ENCODE peak calls at places on chromosomes 5 and 9, in nine cellular contexts. B is mesendoderm, R is body of pancreas, E is sigmoid colon, V is mammary epithelial cell, P is heart left ventricle, K is trophoblast cell, Y is aorta, O is endodermal cell. G is an unnamed sample.

GRCh38 chr9:114432323-114433067 is 44.7 kb upstream of the AKNA start:
- DNase-seq in K (no peak), O (no peak), P (no peak), V (no peak), Y (no peak), R (no peak), B (no peak), E (no peak), G (no peak)

GRCh38 chr5:428754-429452 is 14.1 kb upstream of the EXOC3 start:
- DNase-seq in O (peak; percentile 38), Y (peak; percentile 38), P (peak; percentile 45), B (no peak), R (no peak), E (peak; percentile 35), V (no peak), K (no peak), G (no peak)

GRCh38 chr9:130186839-130187522 is 14.8 kb downstream of the NCS1 start:
- DNase-seq in B (peak; percentile 91), K (peak; percentile 73), R (peak; percentile 89), O (peak; percentile 95), V (peak; percentile 69), Y (peak; percentile 80), P (no peak), E (peak; percentile 90), G (no peak)

GRCh38 chr5:83956386-83956785 is 235.7 kb upstream of the HAPLN1 start:
- DNase-seq in E (no peak), B (peak; percentile 36), K (no peak), P (no peak), R (no peak), V (no peak), Y (no peak), O (no peak), G (no peak)

GRCh38 chr5:173781826-173782670 is 106.1 kb upstream of the CPEB4 start:
- DNase-seq in K (peak; percentile 60), P (no peak), V (peak; percentile 86), B (peak; percentile 42), Y (peak; percentile 92), O (no peak), R (peak; percentile 86), E (peak; percentile 90), G (peak; percentile 36)

GRCh38 chr5:16144416-16144815 is 35.2 kb downstream of the MARCHF11 start:
- DNase-seq in B (no peak), R (no peak), E (no peak), K (no peak), V (no peak), Y (no peak), O (no peak), P (no peak), G (no peak)

GRCh38 chr5:148740466-148740865 is 85.9 kb upstream of the ADRB2 start:
- DNase-seq in B (no peak), V (no peak), E (no peak), K (no peak), P (no peak), Y (no peak), O (no peak), R (no peak), G (no peak)

GRCh38 chr9:8863886-8864881 is 1064.6 kb upstream of the DMAC1 start:
- DNase-seq in E (no peak), Y (no peak), O (no peak), P (no peak), B (peak; percentile 92), R (no peak), K (peak; percentile 50), V (no peak), G (no peak)

GRCh38 chr5:172453986-172454354 is 355 bp downstream of the SH3PXD2B start:
- DNase-seq in Y (peak; percentile 78), E (peak; percentile 87), V (peak; percentile 16), O (peak; percentile 84), P (no peak), K (no peak), R (no peak), B (peak; percentile 76), G (no peak)

GRCh38 chr5:53555160-53555559 is 5.3 kb upstream of the NDUFS4 start:
- DNase-seq in V (no peak), O (no peak), Y (no peak), B (no peak), E (no peak), K (no peak), P (no peak), R (no peak), G (no peak)

GRCh38 chr5:53560028-53560427 is 411 bp upstream of the NDUFS4 start:
- DNase-seq in P (no peak), E (no peak), R (no peak), Y (no peak), V (no peak), B (no peak), K (no peak), O (no peak), G (no peak)

GRCh38 chr5:53558966-53559365 is 1.5 kb upstream of the NDUFS4 start:
- DNase-seq in E (no peak), R (no peak), P (no peak), O (no peak), K (no peak), V (no peak), Y (no peak), B (no peak), G (no peak)

GRCh38 chr5:53556001-53556400 is 4.4 kb upstream of the NDUFS4 start:
- DNase-seq in P (no peak), Y (no peak), V (no peak), R (no peak), B (no peak), O (no peak), E (no peak), K (no peak), G (no peak)

DNA sequence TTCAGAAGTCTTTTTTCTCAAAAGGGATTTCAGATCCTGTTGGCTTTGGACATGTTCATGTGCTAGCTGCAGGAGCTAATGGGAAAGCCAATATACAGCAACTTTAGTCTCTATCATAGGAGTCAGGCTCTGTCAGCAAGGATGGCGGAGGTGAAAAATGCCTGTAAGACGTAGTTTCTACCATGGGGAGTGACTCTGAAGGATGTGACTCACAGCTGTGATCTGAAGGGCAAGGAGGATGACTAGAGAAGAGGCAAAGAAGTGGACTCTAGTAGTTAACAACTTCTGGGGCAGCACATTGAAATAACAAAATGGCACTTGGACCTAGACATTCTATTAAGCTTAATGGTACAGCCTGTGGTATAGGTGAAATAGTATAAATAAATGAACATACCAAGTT is 3.1 kb upstream of the NDUFS4 start:
- DNase-seq in R (no peak), Y (no peak), P (no peak), K (no peak), B (no peak), E (no peak), O (no peak), V (peak; percentile 60), G (no peak)
- H3K4me3 ChIP-seq in R (no peak overlapping the region), Y (no peak overlapping the region), P (no peak overlapping the region), K (no peak overlapping the region), B (no peak overlapping the region), E (no peak overlapping the region), O (no peak overlapping the region), V (no peak overlapping the region), G (no peak overlapping the region)

GRCh38 chr9:108680946-108681345 is 174.8 kb downstream of the ACTL7B start:
- DNase-seq in Y (no peak), R (no peak), V (no peak), P (no peak), K (no peak), B (no peak), O (no peak), E (no peak), G (no peak)

GRCh38 chr9:108687360-108687981 is 168.3 kb downstream of the ACTL7B start:
- DNase-seq in R (no peak), K (peak; percentile 96), V (peak; percentile 50), Y (no peak), P (no peak), B (peak; percentile 38), O (no peak), E (no peak), G (no peak)

GRCh38 chr9:108682191-108682590 is 173.6 kb downstream of the ACTL7B start:
- DNase-seq in Y (no peak), R (no peak), P (no peak), K (peak; percentile 62), B (no peak), O (no peak), E (no peak), V (no peak), G (no peak)

GRCh38 chr9:108683245-108683644 is 172.5 kb downstream of the ACTL7B start:
- DNase-seq in V (no peak), P (no peak), E (no peak), Y (no peak), R (no peak), B (no peak), K (no peak), O (no peak), G (no peak)

DNA sequence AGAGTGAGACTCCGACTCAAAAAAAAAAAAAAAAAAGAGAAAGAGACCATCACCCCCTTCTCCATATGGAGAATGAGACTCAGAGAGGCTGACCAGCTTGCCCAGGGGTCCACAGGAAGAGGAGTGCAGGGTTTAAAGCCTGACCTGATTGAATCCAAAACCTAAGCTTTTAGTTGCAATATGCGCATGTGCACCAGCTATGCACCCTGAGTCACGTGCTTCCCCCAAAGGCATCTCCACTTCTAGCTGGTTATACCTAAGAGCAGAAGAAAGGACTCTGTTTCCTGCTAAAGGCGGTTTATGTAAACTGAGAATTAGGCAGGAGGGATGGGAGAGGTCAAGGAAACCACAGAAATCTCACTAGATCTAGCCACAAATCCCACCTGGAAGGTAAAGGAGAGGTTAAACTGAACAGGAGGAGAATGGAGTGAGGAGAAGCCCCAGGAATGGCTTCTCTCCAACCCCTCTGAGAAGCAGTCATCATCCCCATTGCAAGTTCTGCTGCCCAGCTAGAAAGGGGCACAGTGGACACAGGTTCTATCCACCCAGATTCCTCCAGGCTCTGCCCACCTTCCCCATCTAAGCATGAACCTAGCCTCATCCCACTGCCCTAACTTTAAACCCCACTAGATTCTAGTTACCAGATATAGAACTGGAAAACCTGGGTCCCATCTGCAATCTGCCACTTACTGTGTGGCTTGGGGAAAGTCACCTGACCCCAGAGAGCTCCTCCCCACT is 171.3 kb downstream of the ACTL7B start:
- DNase-seq in Y (no peak), P (no peak), R (no peak), E (no peak), B (peak; percentile 10), K (no peak), V (no peak), O (no peak), G (no peak)
- H3K36me3 ChIP-seq in Y (no peaks in the 10 kb centered on the region), P (no peaks in the 10 kb centered on the region), R (no peaks in the 10 kb centered on the region), E (no peaks in the 10 kb centered on the region), B (no peaks in the 10 kb centered on the region), K (no peaks in the 10 kb centered on the region), V (no peaks in the 10 kb centered on the region), O (no peaks in the 10 kb centered on the region), G (no peaks in the 10 kb centered on the region)

GRCh38 chr9:129166962-129167557 is 11.0 kb downstream of the IER5L start:
- DNase-seq in B (peak; percentile 86), O (peak; percentile 86), P (peak; percentile 79), V (peak; percentile 89), E (peak; percentile 92), Y (peak; percentile 91), K (peak; percentile 89), R (peak; percentile 96), G (peak; percentile 92)
- H3K4me3 ChIP-seq in B (no peak overlapping the region), O (no peak overlapping the region), P (peak overlapping the region; percentile 43), V (peak overlapping the region; percentile 41), E (peak overlapping the region; percentile 19), Y (no peak overlapping the region), K (no peak overlapping the region), R (no peak overlapping the region), G (no peak overlapping the region)

DNA sequence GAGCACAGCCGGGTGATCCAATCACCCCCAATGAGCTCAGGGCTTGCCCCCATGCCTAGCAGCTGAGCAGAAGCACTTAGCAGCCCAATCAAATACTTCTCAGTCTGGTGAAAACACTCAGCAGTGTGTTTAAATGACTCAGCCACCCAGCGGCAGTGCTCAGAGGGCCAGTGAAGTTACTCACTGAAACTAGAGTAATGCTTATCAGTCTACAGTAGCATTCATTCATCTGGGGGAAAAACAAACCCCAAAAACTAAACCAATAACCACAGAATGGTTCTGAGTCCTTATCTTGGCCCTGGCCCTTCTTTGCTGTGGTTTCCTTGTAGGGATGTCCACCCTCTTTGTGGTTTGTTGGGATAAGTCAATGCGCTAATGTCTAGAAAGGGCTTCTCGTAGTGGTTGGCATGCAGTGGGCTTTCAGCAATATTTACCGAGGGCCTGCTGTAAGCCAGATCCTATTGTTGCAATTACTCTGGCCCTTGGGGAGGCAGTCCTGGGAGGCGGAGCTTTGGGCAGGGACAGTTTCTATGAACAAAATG is 43.2 kb downstream of the LHX2 start:
- DNase-seq in B (peak; percentile 53), R (no peak), V (peak; percentile 83), P (no peak), E (no peak), K (peak; percentile 68), Y (no peak), O (no peak), G (no peak)
- H3K36me3 ChIP-seq in B (no peaks in the 10 kb centered on the region), R (no peaks in the 10 kb centered on the region), V (no peaks in the 10 kb centered on the region), P (no peaks in the 10 kb centered on the region), E (no peaks in the 10 kb centered on the region), K (no peaks in the 10 kb centered on the region), Y (no peaks in the 10 kb centered on the region), O (no peaks in the 10 kb centered on the region), G (no peaks in the 10 kb centered on the region)